ENCODE peak calls at places on chromosome 17, in seven cellular contexts. One of them, this sample, is unnamed. For H3K36me3, the result is how much of the 10 kb centered on the place peaks cover.

GRCh38 chr17:80769516-80769915 is 222.1 kb upstream of the CHMP6 start:
- DNase-seq in brain microvascular endothelial cell: no peak
- DNase-seq in ascending aorta: no peak
- DNase-seq in IMR-90: no peak
- DNase-seq in heart left ventricle: no peak
- DNase-seq in adrenal gland: no peak
- DNase-seq in fibroblast of lung: no peak
- DNase-seq in this sample: no peak

GRCh38 chr17:34579017-34579946 is at the start of gene TMEM132E:
- DNase-seq in heart left ventricle: peak
- DNase-seq in brain microvascular endothelial cell: no peak
- DNase-seq in adrenal gland: peak
- DNase-seq in ascending aorta: no peak
- DNase-seq in fibroblast of lung: peak
- DNase-seq in IMR-90: peak
- DNase-seq in this sample: no peak

GRCh38 chr17:6627019-6627418 is 13.5 kb downstream of the KIAA0753 start:
- DNase-seq in IMR-90: peak
- DNase-seq in ascending aorta: no peak
- DNase-seq in heart left ventricle: no peak
- DNase-seq in brain microvascular endothelial cell: no peak
- DNase-seq in fibroblast of lung: peak
- DNase-seq in adrenal gland: no peak
- DNase-seq in this sample: no peak

GRCh38 chr17:1709403-1709891 is 730 bp downstream of the TLCD2 start:
- DNase-seq in heart left ventricle: no peak
- DNase-seq in ascending aorta: no peak
- DNase-seq in brain microvascular endothelial cell: no peak
- DNase-seq in IMR-90: no peak
- DNase-seq in fibroblast of lung: peak
- DNase-seq in adrenal gland: peak
- DNase-seq in this sample: peak

GRCh38 chr17:38869647-38870258 is at the start of gene LASP1:
- DNase-seq in IMR-90: peak
- DNase-seq in ascending aorta: peak
- DNase-seq in brain microvascular endothelial cell: peak
- DNase-seq in fibroblast of lung: peak
- DNase-seq in heart left ventricle: peak
- DNase-seq in adrenal gland: peak
- DNase-seq in this sample: peak

GRCh38 chr17:42845918-42846593 is 1.7 kb downstream of the AOC2 start:
- DNase-seq in IMR-90: no peak
- DNase-seq in fibroblast of lung: no peak
- DNase-seq in brain microvascular endothelial cell: no peak
- DNase-seq in ascending aorta: no peak
- DNase-seq in adrenal gland: peak
- DNase-seq in heart left ventricle: no peak
- DNase-seq in this sample: no peak

GRCh38 chr17:75877752-75878173 is 618 bp downstream of the TRIM47 start:
- DNase-seq in ascending aorta: no peak
- DNase-seq in adrenal gland: peak
- DNase-seq in heart left ventricle: peak
- DNase-seq in IMR-90: peak
- DNase-seq in brain microvascular endothelial cell: peak
- DNase-seq in fibroblast of lung: peak
- DNase-seq in this sample: peak

GRCh38 chr17:77451271-77451893 is 310.6 kb downstream of the SEC14L1 start:
- DNase-seq in fibroblast of lung: peak
- DNase-seq in adrenal gland: peak
- DNase-seq in IMR-90: peak
- DNase-seq in heart left ventricle: peak
- DNase-seq in ascending aorta: no peak
- DNase-seq in brain microvascular endothelial cell: peak
- DNase-seq in this sample: peak

GRCh38 chr17:68748381-68748780 is 147.2 kb upstream of the FAM20A start:
- DNase-seq in ascending aorta: no peak
- DNase-seq in heart left ventricle: no peak
- DNase-seq in IMR-90: no peak
- DNase-seq in brain microvascular endothelial cell: no peak
- DNase-seq in fibroblast of lung: no peak
- DNase-seq in adrenal gland: no peak
- DNase-seq in this sample: no peak

GRCh38 chr17:38585056-38585804 is 20.5 kb downstream of the SRCIN1 start:
- DNase-seq in ascending aorta: no peak
- DNase-seq in adrenal gland: no peak
- DNase-seq in IMR-90: no peak
- DNase-seq in heart left ventricle: no peak
- DNase-seq in fibroblast of lung: no peak
- DNase-seq in brain microvascular endothelial cell: no peak
- DNase-seq in this sample: no peak

GRCh38 chr17:2792541-2793169 is 3.6 kb upstream of the RAP1GAP2 start:
- DNase-seq in heart left ventricle: no peak
- DNase-seq in brain microvascular endothelial cell: no peak
- DNase-seq in IMR-90: no peak
- DNase-seq in adrenal gland: no peak
- DNase-seq in ascending aorta: no peak
- DNase-seq in fibroblast of lung: no peak
- DNase-seq in this sample: no peak

GRCh38 chr17:80117491-80118401 is 16.4 kb downstream of the GAA start:
- DNase-seq in adrenal gland: peak
- DNase-seq in ascending aorta: no peak
- DNase-seq in IMR-90: no peak
- DNase-seq in fibroblast of lung: no peak
- DNase-seq in heart left ventricle: no peak
- DNase-seq in brain microvascular endothelial cell: no peak
- DNase-seq in this sample: no peak

GRCh38 chr17:56690441-56691291 is 97.2 kb downstream of the NOG start:
- DNase-seq in adrenal gland: no peak
- DNase-seq in heart left ventricle: no peak
- DNase-seq in fibroblast of lung: no peak
- DNase-seq in ascending aorta: no peak
- DNase-seq in IMR-90: no peak
- DNase-seq in brain microvascular endothelial cell: no peak
- DNase-seq in this sample: no peak

GRCh38 chr17:41567317-41567716 is 4.5 kb downstream of the KRT9 start:
- DNase-seq in brain microvascular endothelial cell: no peak
- DNase-seq in ascending aorta: no peak
- DNase-seq in heart left ventricle: no peak
- DNase-seq in fibroblast of lung: no peak
- DNase-seq in adrenal gland: no peak
- DNase-seq in IMR-90: no peak
- DNase-seq in this sample: no peak

GRCh38 chr17:82838386-82839063 is 1.3 kb downstream of the ZNF750 start:
- DNase-seq in ascending aorta: no peak
- DNase-seq in brain microvascular endothelial cell: no peak
- DNase-seq in heart left ventricle: peak
- DNase-seq in adrenal gland: peak
- DNase-seq in fibroblast of lung: no peak
- DNase-seq in IMR-90: peak
- DNase-seq in this sample: peak

GRCh38 chr17:82835766-82836512 is 3.9 kb downstream of the ZNF750 start:
- DNase-seq in ascending aorta: no peak
- DNase-seq in heart left ventricle: no peak
- DNase-seq in adrenal gland: no peak
- DNase-seq in brain microvascular endothelial cell: no peak
- DNase-seq in IMR-90: no peak
- DNase-seq in fibroblast of lung: no peak
- DNase-seq in this sample: no peak

GRCh38 chr17:82835122-82835521 is 4.7 kb downstream of the ZNF750 start:
- DNase-seq in IMR-90: no peak
- DNase-seq in fibroblast of lung: no peak
- DNase-seq in brain microvascular endothelial cell: no peak
- DNase-seq in ascending aorta: no peak
- DNase-seq in adrenal gland: no peak
- DNase-seq in heart left ventricle: peak
- DNase-seq in this sample: no peak

GRCh38 chr17:82837586-82838320 is 2.1 kb downstream of the ZNF750 start:
- DNase-seq in IMR-90: no peak
- DNase-seq in adrenal gland: no peak
- DNase-seq in ascending aorta: no peak
- DNase-seq in heart left ventricle: no peak
- DNase-seq in brain microvascular endothelial cell: no peak
- DNase-seq in fibroblast of lung: no peak
- DNase-seq in this sample: no peak

DNA sequence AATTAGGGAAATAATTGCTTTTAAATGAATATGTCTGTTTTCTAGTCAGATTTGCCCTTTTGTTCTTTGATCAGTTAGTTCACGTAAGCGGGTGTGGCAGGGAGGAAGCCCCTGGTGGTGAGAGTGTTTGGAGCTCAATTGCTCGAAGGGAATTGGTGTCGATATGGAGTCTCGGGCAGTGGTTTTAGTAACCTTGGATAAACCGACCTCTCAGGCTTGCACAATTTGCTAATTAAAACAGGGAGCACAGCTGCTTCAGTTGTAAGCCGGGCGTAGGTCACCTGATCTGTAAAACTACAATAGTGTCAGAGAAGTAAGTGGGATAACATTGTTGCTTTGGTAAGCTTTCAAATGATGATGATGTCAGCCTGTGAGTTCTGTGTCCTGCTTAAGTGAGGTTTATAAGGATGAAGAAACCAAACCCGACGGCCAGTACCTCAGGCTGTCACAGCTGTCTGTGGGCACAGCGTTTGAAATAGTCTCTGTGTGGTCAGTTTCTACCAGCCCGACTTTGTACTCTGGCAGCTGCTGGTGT is 2.9 kb downstream of the ZNF750 start:
- DNase-seq in fibroblast of lung: no peak
- DNase-seq in IMR-90: no peak
- DNase-seq in brain microvascular endothelial cell: no peak
- DNase-seq in ascending aorta: no peak
- DNase-seq in heart left ventricle: no peak
- DNase-seq in adrenal gland: no peak
- DNase-seq in this sample: no peak
- TF ChIP-seq CTCF in fibroblast of lung: peak
- TF ChIP-seq CTCF in IMR-90: no peak
- TF ChIP-seq CTCF in brain microvascular endothelial cell: peak
- TF ChIP-seq CTCF in ascending aorta: no peak
- TF ChIP-seq CTCF in heart left ventricle: no peak
- TF ChIP-seq CTCF in adrenal gland: peak
- TF ChIP-seq CTCF in this sample: peak

GRCh38 chr17:13575466-13575865 is 26.3 kb downstream of the HS3ST3A1 start:
- DNase-seq in fibroblast of lung: no peak
- DNase-seq in adrenal gland: no peak
- DNase-seq in brain microvascular endothelial cell: no peak
- DNase-seq in ascending aorta: no peak
- DNase-seq in IMR-90: no peak
- DNase-seq in heart left ventricle: no peak
- DNase-seq in this sample: no peak
- H3K27ac ChIP-seq in fibroblast of lung: no peak
- H3K27ac ChIP-seq in adrenal gland: no peak
- H3K27ac ChIP-seq in brain microvascular endothelial cell: no peak
- H3K27ac ChIP-seq in ascending aorta: no peak
- H3K27ac ChIP-seq in IMR-90: no peak
- H3K27ac ChIP-seq in heart left ventricle: no peak
- H3K27ac ChIP-seq in this sample: no peak

GRCh38 chr17:17167356-17167755 is 38.8 kb downstream of the PLD6 start:
- DNase-seq in fibroblast of lung: no peak
- DNase-seq in IMR-90: no peak
- DNase-seq in heart left ventricle: no peak
- DNase-seq in brain microvascular endothelial cell: no peak
- DNase-seq in adrenal gland: no peak
- DNase-seq in ascending aorta: no peak
- DNase-seq in this sample: no peak

GRCh38 chr17:17169396-17169795 is 36.7 kb downstream of the PLD6 start:
- DNase-seq in fibroblast of lung: no peak
- DNase-seq in heart left ventricle: no peak
- DNase-seq in ascending aorta: no peak
- DNase-seq in brain microvascular endothelial cell: no peak
- DNase-seq in adrenal gland: no peak
- DNase-seq in IMR-90: no peak
- DNase-seq in this sample: no peak

GRCh38 chr17:17166446-17166845 is 39.7 kb downstream of the PLD6 start:
- DNase-seq in heart left ventricle: no peak
- DNase-seq in IMR-90: no peak
- DNase-seq in brain microvascular endothelial cell: no peak
- DNase-seq in fibroblast of lung: no peak
- DNase-seq in adrenal gland: no peak
- DNase-seq in ascending aorta: no peak
- DNase-seq in this sample: no peak

GRCh38 chr17:17167986-17168385 is 38.1 kb downstream of the PLD6 start:
- DNase-seq in brain microvascular endothelial cell: no peak
- DNase-seq in ascending aorta: no peak
- DNase-seq in heart left ventricle: no peak
- DNase-seq in IMR-90: no peak
- DNase-seq in adrenal gland: no peak
- DNase-seq in fibroblast of lung: no peak
- DNase-seq in this sample: no peak

DNA sequence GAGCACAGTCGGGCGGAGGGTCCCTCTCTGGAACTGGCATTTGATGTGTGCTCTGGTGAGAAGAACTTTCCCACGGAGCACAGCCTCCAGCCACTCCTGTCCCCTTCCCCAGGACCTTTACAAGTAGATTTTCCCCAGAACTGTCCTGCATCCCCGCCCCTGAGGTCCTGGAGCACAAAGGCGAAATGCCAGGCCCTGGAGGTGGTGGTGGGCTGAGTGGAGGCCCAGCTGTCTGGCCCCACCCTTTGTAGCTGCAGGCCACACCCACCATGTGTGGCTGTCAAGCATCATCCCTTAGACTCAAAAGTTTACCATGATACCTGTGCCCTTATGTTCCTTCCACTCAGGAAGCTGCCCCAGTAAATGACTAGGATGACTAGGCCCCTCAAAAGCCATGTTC is 37.7 kb downstream of the PLD6 start:
- DNase-seq in brain microvascular endothelial cell: no peak
- DNase-seq in fibroblast of lung: no peak
- DNase-seq in adrenal gland: no peak
- DNase-seq in heart left ventricle: no peak
- DNase-seq in ascending aorta: no peak
- DNase-seq in IMR-90: no peak
- DNase-seq in this sample: no peak
- H3K36me3 ChIP-seq in brain microvascular endothelial cell: half or more
- H3K36me3 ChIP-seq in fibroblast of lung: under half
- H3K36me3 ChIP-seq in adrenal gland: half or more
- H3K36me3 ChIP-seq in heart left ventricle: under half
- H3K36me3 ChIP-seq in ascending aorta: half or more
- H3K36me3 ChIP-seq in IMR-90: half or more
- H3K36me3 ChIP-seq in this sample: under half

DNA sequence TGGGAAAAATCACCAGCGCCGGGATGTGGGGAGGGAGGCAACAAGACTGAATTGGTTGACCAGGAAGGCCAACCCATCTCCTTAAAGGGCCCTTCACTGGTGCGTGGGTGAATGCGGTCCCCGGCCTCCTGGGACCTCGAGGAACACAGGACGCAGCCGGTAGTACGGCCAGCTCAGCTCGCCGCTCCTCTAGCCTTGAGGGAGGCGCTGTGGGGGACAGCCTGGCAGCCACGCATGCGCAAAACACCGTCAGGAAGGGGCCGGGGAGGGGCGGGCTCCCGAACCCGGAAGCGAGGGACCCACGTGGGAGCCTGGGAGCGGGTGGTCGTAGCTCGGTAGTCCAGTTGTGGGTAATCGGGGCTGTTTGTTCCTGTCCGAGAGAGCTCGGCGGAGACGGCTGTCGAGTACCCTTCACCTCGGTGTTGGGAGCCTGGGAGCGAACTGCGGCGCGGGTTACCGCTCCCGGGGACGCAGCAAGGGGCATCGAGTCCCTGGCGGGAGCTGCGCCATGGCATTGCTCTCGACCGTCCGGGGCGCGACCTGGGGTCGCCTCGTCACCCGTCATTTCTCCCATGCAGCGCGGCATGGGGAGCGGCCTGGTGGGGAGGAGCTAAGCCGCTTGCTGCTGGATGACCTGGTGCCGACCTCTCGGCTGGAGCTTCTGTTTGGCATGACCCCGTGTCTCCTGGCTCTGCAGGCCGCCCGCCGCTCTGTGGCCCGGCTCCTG is at the start of gene MRM1:
- DNase-seq in heart left ventricle: peak
- DNase-seq in fibroblast of lung: peak
- DNase-seq in adrenal gland: peak
- DNase-seq in IMR-90: peak
- DNase-seq in ascending aorta: peak
- DNase-seq in brain microvascular endothelial cell: peak
- DNase-seq in this sample: peak
- TF ChIP-seq CTCF in heart left ventricle: no peak
- TF ChIP-seq CTCF in fibroblast of lung: no peak
- TF ChIP-seq CTCF in adrenal gland: peak
- TF ChIP-seq CTCF in IMR-90: peak
- TF ChIP-seq CTCF in ascending aorta: no peak
- TF ChIP-seq CTCF in brain microvascular endothelial cell: peak
- TF ChIP-seq CTCF in this sample: no peak